ENCODE peak calls at places on chromosomes 12 and 14, in six cellular contexts. S is cardiac muscle cell, G is colonic mucosa, X is stomach, U is left ventricle myocardium inferior, J is NT2/D1. I is an unnamed sample.

GRCh38 chr14:52031781-52032180 is 37.1 kb downstream of the NID2 start:
- DNase-seq in S (peak; percentile 97), G (no peak), X (no peak), U (peak; percentile 72), J (no peak), I (no peak)

GRCh38 chr12:73413051-73413450 is 1124.6 kb upstream of the ATXN7L3B start:
- DNase-seq in S (no peak), G (no peak), X (no peak), U (no peak), J (no peak), I (no peak)

GRCh38 chr14:59301354-59301753 is 112.9 kb downstream of the DAAM1 start:
- DNase-seq in S (no peak), G (no peak), X (no peak), U (no peak), J (no peak), I (no peak)

GRCh38 chr12:110848524-110848923 is 1.7 kb downstream of the CCDC63 start:
- DNase-seq in S (no peak), G (no peak), X (no peak), U (no peak), J (no peak), I (no peak)

GRCh38 chr14:58171090-58171489 is 19.1 kb upstream of the ARMH4 start:
- DNase-seq in S (peak; percentile 85), G (peak; percentile 69), X (peak; percentile 76), U (peak; percentile 49), J (peak; percentile 72), I (peak; percentile 77)

GRCh38 chr14:75123991-75124390 is 2.9 kb downstream of the NEK9 start:
- DNase-seq in S (peak; percentile 81), G (no peak), X (no peak), U (no peak), J (no peak), I (no peak)

GRCh38 chr14:79325071-79325470 is 886.2 kb downstream of the DIO2 start:
- DNase-seq in S (no peak), G (no peak), X (no peak), U (no peak), J (no peak), I (no peak)

GRCh38 chr12:100672075-100672592 is 98.7 kb downstream of the GAS2L3 start:
- DNase-seq in S (no peak), G (peak; percentile 31), X (no peak), U (no peak), J (no peak), I (peak; percentile 50)

GRCh38 chr14:61051046-61051445 is 70.0 kb downstream of the SLC38A6 start:
- DNase-seq in S (peak; percentile 72), G (no peak), X (no peak), U (peak; percentile 15), J (no peak), I (peak; percentile 52)

GRCh38 chr14:55373784-55374725 is 37.6 kb downstream of the ATG14 start:
- DNase-seq in S (peak; percentile 22), G (no peak), X (no peak), U (no peak), J (no peak), I (no peak)

GRCh38 chr14:91872011-91872476 is 4.7 kb upstream of the TC2N start:
- DNase-seq in S (no peak), G (no peak), X (peak; percentile 75), U (no peak), J (no peak), I (peak; percentile 73)

GRCh38 chr12:128784030-128784770 is 39.6 kb downstream of the SLC15A4 start:
- DNase-seq in S (no peak), G (no peak), X (no peak), U (no peak), J (no peak), I (no peak)

GRCh38 chr14:61152851-61153364 is 128.2 kb downstream of the TMEM30B start:
- DNase-seq in S (peak; percentile 66), G (no peak), X (no peak), U (no peak), J (no peak), I (no peak)

GRCh38 chr14:68939424-68939892 is 39.6 kb downstream of the ACTN1 start:
- DNase-seq in S (no peak), G (no peak), X (no peak), U (no peak), J (no peak), I (no peak)

GRCh38 chr12:96015672-96016071 is 19.5 kb upstream of the HAL start:
- DNase-seq in S (peak; percentile 56), G (peak; percentile 22), X (peak; percentile 32), U (peak; percentile 16), J (no peak), I (no peak)

DNA sequence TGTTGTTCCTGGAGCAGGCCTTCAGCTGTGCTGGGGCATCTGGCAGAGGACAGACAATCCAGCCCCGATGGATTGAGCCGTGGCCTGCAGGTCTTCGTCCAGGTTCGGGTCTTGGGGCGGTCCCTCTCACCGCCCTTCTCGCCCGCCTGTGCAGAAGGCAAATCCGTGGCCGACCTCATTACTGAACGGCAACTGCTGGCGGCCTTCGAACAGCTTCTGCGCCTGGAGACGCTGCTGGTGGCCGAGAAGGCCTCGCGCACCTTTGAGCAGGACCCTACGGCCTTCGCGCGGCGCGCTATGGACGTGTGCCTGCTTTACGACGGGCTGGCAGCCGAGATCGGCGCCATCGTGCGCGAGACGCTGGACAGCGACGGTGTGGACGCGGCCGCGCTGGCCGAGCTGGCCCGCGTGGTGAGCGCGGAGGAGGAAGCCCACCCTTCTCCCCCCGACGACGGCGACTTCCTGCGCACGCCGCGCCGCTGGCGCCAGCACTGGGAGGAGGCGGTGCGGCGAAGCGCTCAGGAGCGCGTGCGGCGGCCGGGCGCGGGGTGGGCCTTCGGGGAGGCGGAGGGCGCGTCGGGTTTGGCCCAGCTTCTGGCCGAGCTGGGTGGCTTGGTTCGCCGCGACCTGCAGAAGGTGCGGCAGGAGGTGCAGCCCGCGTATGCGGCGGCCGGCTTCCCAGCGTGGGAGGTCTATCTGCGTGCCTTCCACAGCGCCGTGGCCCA is 7.6 kb downstream of the EXOC3L4 start:
- DNase-seq in S (no peak), G (no peak), X (no peak), U (no peak), J (no peak), I (no peak)
- H3K4me3 ChIP-seq in S (no peak overlapping the region), G (no peak overlapping the region), X (no peak overlapping the region), U (peak overlapping the region; percentile 48), J (no peak overlapping the region), I (peak overlapping the region; percentile 8)

GRCh38 chr14:70753518-70753953 is 55.8 kb downstream of the MAP3K9 start:
- DNase-seq in S (no peak), G (peak; percentile 46), X (peak; percentile 48), U (no peak), J (no peak), I (peak; percentile 58)

GRCh38 chr14:70759398-70759797 is 49.9 kb downstream of the MAP3K9 start:
- DNase-seq in S (no peak), G (no peak), X (no peak), U (no peak), J (no peak), I (no peak)

GRCh38 chr14:70755655-70756054 is 53.7 kb downstream of the MAP3K9 start:
- DNase-seq in S (no peak), G (no peak), X (no peak), U (no peak), J (no peak), I (no peak)

DNA sequence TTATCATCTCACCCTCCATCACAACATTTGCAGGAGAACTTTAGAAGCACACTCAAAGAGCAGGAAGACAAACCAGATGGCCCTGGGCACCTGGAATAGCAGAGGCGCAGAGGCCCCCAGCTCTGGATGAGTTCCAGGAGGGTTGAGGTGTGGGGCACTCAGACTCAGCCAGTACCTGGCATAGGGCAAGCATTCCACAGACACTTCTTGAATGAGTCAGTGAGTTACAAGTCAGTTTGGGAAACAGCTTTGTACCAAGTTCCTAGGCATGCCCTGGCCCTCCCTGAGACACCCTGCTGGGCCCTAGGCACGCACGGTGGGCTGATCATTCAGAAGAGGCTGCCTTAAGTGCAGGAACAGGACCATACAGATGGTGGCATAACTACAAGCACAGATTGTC is 54.3 kb downstream of the MAP3K9 start:
- DNase-seq in S (peak; percentile 2), G (no peak), X (peak; percentile 57), U (no peak), J (no peak), I (peak; percentile 74)
- H3K4me1 ChIP-seq in S (no peaks in the 10 kb centered on the region), G (peaks cover 4% of the 10 kb centered on the region), X (peaks cover 15% of the 10 kb centered on the region), U (peaks cover 9% of the 10 kb centered on the region), J (no peaks in the 10 kb centered on the region), I (peaks cover 24% of the 10 kb centered on the region)

DNA sequence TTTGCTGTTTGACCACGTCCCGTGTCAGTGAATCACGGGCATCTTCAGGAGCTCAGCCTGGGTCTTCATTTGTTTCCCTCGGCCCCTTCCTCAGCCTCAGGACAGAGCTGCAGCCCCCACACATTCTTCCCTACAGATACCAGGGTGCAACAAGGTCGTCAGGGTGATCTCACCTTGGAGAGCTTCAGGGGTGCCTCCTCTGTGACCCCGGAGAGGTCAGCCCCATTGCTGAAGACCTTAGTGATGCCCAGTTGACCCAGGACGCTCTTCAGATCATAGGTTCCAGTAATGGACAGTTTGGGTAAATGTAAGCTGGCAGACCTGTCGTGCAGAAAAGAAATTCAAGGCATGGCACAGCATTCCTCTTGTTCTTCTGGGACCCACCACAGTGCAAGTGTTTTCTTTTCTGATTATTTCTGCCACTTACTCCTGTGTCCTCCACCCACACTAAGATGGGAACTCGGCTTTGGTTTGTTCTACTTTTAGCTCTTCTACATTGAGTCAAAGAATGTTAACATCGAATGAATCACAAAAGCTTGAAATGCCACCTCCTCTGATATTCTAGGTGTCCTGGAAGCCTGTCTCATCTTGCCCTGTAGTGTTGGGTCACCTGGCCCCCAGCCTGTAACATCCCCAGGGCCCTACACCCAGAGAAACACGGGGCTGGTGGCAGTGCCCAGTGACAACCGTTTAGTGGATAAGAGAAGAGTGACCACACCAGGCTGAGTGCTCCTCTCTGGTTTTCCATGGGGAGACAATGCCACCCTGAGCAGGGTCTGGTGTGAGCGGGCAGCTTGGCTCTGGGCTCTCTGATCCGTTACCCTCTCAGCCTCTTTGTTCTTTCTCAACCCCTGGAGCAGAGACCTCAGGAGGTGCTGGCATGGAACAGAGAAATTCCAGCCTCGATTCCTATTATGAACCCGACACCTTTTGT is 8.8 kb downstream of the SERPINA1 start:
- DNase-seq in S (no peak), G (no peak), X (no peak), U (no peak), J (no peak), I (no peak)
- H3K27me3 ChIP-seq in S (no peaks in the 10 kb centered on the region), G (no peaks in the 10 kb centered on the region), X (no peaks in the 10 kb centered on the region), U (peaks cover 61% of the 10 kb centered on the region), J (no peaks in the 10 kb centered on the region), I (no peaks in the 10 kb centered on the region)

GRCh38 chr12:64836856-64837255 is 12.4 kb downstream of the TBC1D30 start:
- DNase-seq in S (no peak), G (no peak), X (no peak), U (no peak), J (no peak), I (no peak)

GRCh38 chr12:64833928-64834327 is 9.5 kb downstream of the TBC1D30 start:
- DNase-seq in S (no peak), G (no peak), X (no peak), U (no peak), J (no peak), I (no peak)

GRCh38 chr12:64837427-64837826 is 13.0 kb downstream of the TBC1D30 start:
- DNase-seq in S (no peak), G (no peak), X (no peak), U (no peak), J (no peak), I (no peak)

GRCh38 chr12:64840129-64840528 is 15.7 kb downstream of the TBC1D30 start:
- DNase-seq in S (no peak), G (no peak), X (no peak), U (no peak), J (no peak), I (no peak)

DNA sequence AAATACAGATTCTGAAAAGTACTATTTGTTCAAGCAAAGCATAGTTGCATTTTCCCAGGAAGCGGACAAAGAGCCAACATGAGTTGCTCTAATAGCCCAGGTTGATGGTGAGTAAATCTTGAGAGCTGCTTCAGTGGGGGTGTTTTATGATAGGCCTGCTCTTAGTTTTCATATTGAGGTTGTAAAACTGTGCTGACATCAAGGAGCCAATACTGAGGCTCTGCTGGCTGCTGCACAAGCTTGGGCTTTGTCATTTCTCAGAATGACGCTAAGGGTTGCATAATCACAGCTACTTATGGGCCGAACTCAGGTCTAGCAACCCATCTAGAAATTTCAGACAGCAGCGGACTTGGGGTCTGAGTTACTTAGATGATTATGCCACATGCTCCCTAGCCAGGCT is 11.5 kb downstream of the TBC1D30 start:
- DNase-seq in S (no peak), G (peak; percentile 33), X (no peak), U (no peak), J (no peak), I (no peak)
- H3K4me3 ChIP-seq in S (no peak overlapping the region), G (no peak overlapping the region), X (no peak overlapping the region), U (no peak overlapping the region), J (no peak overlapping the region), I (no peak overlapping the region)

I was measured in lower lobe of right lung.